ENCODE peak calls at places on chromosomes 5 and 9, in nine cellular contexts. A is heart left ventricle, S is fibroblast of villous mesenchyme, Y is AG10803, J is Daoy, M is endothelial cell, X is HCT116, Z is MCF 10A, F is posterior cingulate gyrus. C is an unnamed sample.

GRCh38 chr5:38715671-38716070 is 130.1 kb upstream of the OSMR start:
- DNase-seq in A (no peak), S (no peak), Y (no peak), J (peak), M (peak), X (peak), Z (peak), F (peak), C (peak)

GRCh38 chr5:56876325-56876724 is 33.1 kb upstream of the SETD9 start:
- DNase-seq in A (no peak), S (no peak), Y (peak), J (no peak), M (no peak), X (no peak), Z (peak), F (no peak), C (no peak)

GRCh38 chr5:88602584-88602983 is 280.4 kb downstream of the MEF2C start:
- DNase-seq in A (no peak), S (no peak), Y (no peak), J (no peak), M (no peak), X (peak), Z (peak), F (no peak), C (no peak)

GRCh38 chr5:179774442-179774841 is 19.3 kb upstream of the LTC4S start:
- DNase-seq in A (no peak), S (no peak), Y (no peak), J (no peak), M (no peak), X (no peak), Z (no peak), F (no peak), C (no peak)

GRCh38 chr5:160556886-160557285 is 135.2 kb downstream of the PTTG1 start:
- DNase-seq in A (no peak), S (peak), Y (peak), J (peak), M (no peak), X (no peak), Z (peak), F (no peak), C (no peak)

GRCh38 chr5:141807732-141808131 is 70.5 kb downstream of the PCDH1 start:
- DNase-seq in A (no peak), S (no peak), Y (no peak), J (no peak), M (no peak), X (no peak), Z (no peak), F (no peak), C (no peak)

GRCh38 chr9:33995449-33995848 is 53.2 kb downstream of the UBAP2 start:
- DNase-seq in A (no peak), S (no peak), Y (no peak), J (no peak), M (no peak), X (no peak), Z (no peak), F (no peak), C (no peak)

GRCh38 chr9:14030350-14030823 is 283.6 kb downstream of the NFIB start:
- DNase-seq in A (no peak), S (peak), Y (peak), J (peak), M (no peak), X (no peak), Z (peak), F (no peak), C (peak)

GRCh38 chr9:115517335-115518075 is 399.5 kb upstream of the TNC start:
- DNase-seq in A (no peak), S (peak), Y (peak), J (no peak), M (no peak), X (no peak), Z (no peak), F (no peak), C (peak)

GRCh38 chr5:52997424-52997823 is 8.3 kb downstream of the ITGA2 start:
- DNase-seq in A (no peak), S (no peak), Y (no peak), J (no peak), M (no peak), X (no peak), Z (no peak), F (no peak), C (no peak)

GRCh38 chr9:82583524-82583923 is 479.4 kb downstream of the RASEF start:
- DNase-seq in A (no peak), S (no peak), Y (no peak), J (no peak), M (no peak), X (no peak), Z (no peak), F (no peak), C (no peak)

GRCh38 chr9:117116084-117116483 is 298.8 kb downstream of the ASTN2 start:
- DNase-seq in A (no peak), S (no peak), Y (no peak), J (no peak), M (no peak), X (no peak), Z (no peak), F (no peak), C (no peak)

GRCh38 chr5:165881259-165881658 is 2375.8 kb downstream of the MAT2B start:
- DNase-seq in A (no peak), S (no peak), Y (no peak), J (peak), M (peak), X (no peak), Z (peak), F (no peak), C (peak)

GRCh38 chr9:79574716-79575242 is 3.0 kb downstream of the TLE4 start:
- DNase-seq in A (no peak), S (peak), Y (peak), J (no peak), M (no peak), X (no peak), Z (no peak), F (no peak), C (peak)

GRCh38 chr9:136019041-136019680 is 58.0 kb upstream of the UBAC1 start:
- DNase-seq in A (no peak), S (no peak), Y (no peak), J (no peak), M (no peak), X (no peak), Z (no peak), F (no peak), C (no peak)

GRCh38 chr5:39543335-39543734 is 118.6 kb upstream of the DAB2 start:
- DNase-seq in A (no peak), S (no peak), Y (peak), J (no peak), M (no peak), X (no peak), Z (no peak), F (no peak), C (peak)

GRCh38 chr5:149878371-149878770 is 66.2 kb downstream of the PDE6A start:
- DNase-seq in A (no peak), S (no peak), Y (no peak), J (peak), M (no peak), X (no peak), Z (peak), F (no peak), C (no peak)

GRCh38 chr9:114002986-114003740 is 74.9 kb downstream of the AMBP start:
- DNase-seq in A (peak), S (no peak), Y (no peak), J (no peak), M (peak), X (no peak), Z (no peak), F (no peak), C (peak)

GRCh38 chr5:88734191-88734640 is 148.8 kb downstream of the MEF2C start:
- DNase-seq in A (no peak), S (no peak), Y (no peak), J (no peak), M (no peak), X (no peak), Z (no peak), F (no peak), C (no peak)

GRCh38 chr5:160462167-160462566 is 40.5 kb downstream of the PTTG1 start:
- DNase-seq in A (no peak), S (no peak), Y (no peak), J (no peak), M (no peak), X (no peak), Z (no peak), F (no peak), C (no peak)

GRCh38 chr9:129394011-129394919 is 216.2 kb upstream of the IER5L start:
- DNase-seq in A (no peak), S (no peak), Y (no peak), J (no peak), M (no peak), X (no peak), Z (no peak), F (peak), C (no peak)

GRCh38 chr9:3526903-3527652 is 1.3 kb upstream of the RFX3 start:
- DNase-seq in A (no peak), S (peak), Y (peak), J (no peak), M (no peak), X (peak), Z (peak), F (no peak), C (peak)

GRCh38 chr9:76020654-76021053 is 130.2 kb downstream of the PCSK5 start:
- DNase-seq in A (no peak), S (no peak), Y (no peak), J (no peak), M (no peak), X (no peak), Z (no peak), F (no peak), C (no peak)

GRCh38 chr5:1311443-1312055 is 16.7 kb upstream of the TERT start:
- DNase-seq in A (no peak), S (no peak), Y (no peak), J (no peak), M (no peak), X (no peak), Z (no peak), F (no peak), C (no peak)

GRCh38 chr5:125277494-125278154 is 531.2 kb upstream of the ZNF608 start:
- DNase-seq in A (no peak), S (peak), Y (peak), J (peak), M (no peak), X (peak), Z (peak), F (no peak), C (peak)

GRCh38 chr9:4297151-4297794 is 2.6 kb downstream of the GLIS3 start:
- DNase-seq in A (peak), S (peak), Y (peak), J (peak), M (peak), X (peak), Z (peak), F (peak), C (peak)

GRCh38 chr9:91060520-91061343 is 259.1 kb downstream of the SYK start:
- DNase-seq in A (no peak), S (peak), Y (peak), J (peak), M (no peak), X (no peak), Z (peak), F (no peak), C (peak)

GRCh38 chr5:14467886-14468285 is 113.7 kb upstream of the OTULINL start:
- DNase-seq in A (no peak), S (peak), Y (peak), J (no peak), M (no peak), X (no peak), Z (no peak), F (no peak), C (no peak)

GRCh38 chr9:36997414-36997813 is 36.7 kb downstream of the PAX5 start:
- DNase-seq in A (no peak), S (no peak), Y (peak), J (peak), M (no peak), X (no peak), Z (no peak), F (no peak), C (no peak)

GRCh38 chr9:101716629-101717028 is 21.8 kb downstream of the GRIN3A start:
- DNase-seq in A (no peak), S (no peak), Y (no peak), J (peak), M (no peak), X (no peak), Z (no peak), F (no peak), C (no peak)

GRCh38 chr9:23769307-23769935 is 56.6 kb downstream of the ELAVL2 start:
- DNase-seq in A (no peak), S (no peak), Y (peak), J (no peak), M (no peak), X (no peak), Z (peak), F (no peak), C (peak)

GRCh38 chr5:139976703-139977102 is 66.4 kb downstream of the NRG2 start:
- DNase-seq in A (peak), S (no peak), Y (no peak), J (no peak), M (no peak), X (no peak), Z (no peak), F (no peak), C (no peak)

GRCh38 chr9:137412431-137412830 is 10.5 kb downstream of the EXD3 start:
- DNase-seq in A (no peak), S (no peak), Y (no peak), J (peak), M (no peak), X (no peak), Z (peak), F (no peak), C (peak)

GRCh38 chr9:35914307-35914807 is 5.1 kb downstream of the SPAAR start:
- DNase-seq in A (peak), S (no peak), Y (peak), J (peak), M (peak), X (no peak), Z (no peak), F (no peak), C (peak)

GRCh38 chr5:95864944-95865504 is 42.5 kb upstream of the GLRX start:
- DNase-seq in A (no peak), S (peak), Y (no peak), J (no peak), M (no peak), X (no peak), Z (peak), F (no peak), C (peak)

C was measured in mesenchymal stem cell.